ENCODE peak calls at places on chromosomes 3 and 15, in seven cellular contexts. N, F, E, R, S, X and H are unnamed samples.

GRCh38 chr15:83734487-83734886 is 80.6 kb downstream of the ADAMTSL3 start:
- DNase-seq in N (peak), F (no peak), E (peak), R (no peak), S (no peak), X (no peak), H (no peak)

GRCh38 chr15:31328999-31329639 is 2.5 kb downstream of the KLF13 start:
- DNase-seq in N (peak), F (peak), E (peak), R (no peak), S (peak), X (no peak), H (no peak)

GRCh38 chr15:28917791-28918140 is 32.0 kb downstream of the APBA2 start:
- DNase-seq in N (no peak), F (no peak), E (no peak), R (no peak), S (no peak), X (no peak), H (no peak)

GRCh38 chr15:48914717-48915116 is 36.8 kb downstream of the EID1 start:
- DNase-seq in N (no peak), F (no peak), E (no peak), R (no peak), S (no peak), X (no peak), H (no peak)

GRCh38 chr15:99153026-99153535 is 48.2 kb downstream of the SYNM start:
- DNase-seq in N (no peak), F (no peak), E (peak), R (no peak), S (no peak), X (no peak), H (no peak)

GRCh38 chr3:174541708-174542107 is 317.4 kb upstream of the NAALADL2 start:
- DNase-seq in N (no peak), F (no peak), E (no peak), R (no peak), S (no peak), X (no peak), H (no peak)

GRCh38 chr15:69723404-69724097 is 270.9 kb downstream of the RPLP1 start:
- DNase-seq in N (no peak), F (no peak), E (no peak), R (no peak), S (no peak), X (no peak), H (no peak)

GRCh38 chr3:69386535-69387385 is 872 bp upstream of the FRMD4B start:
- DNase-seq in N (no peak), F (no peak), E (no peak), R (no peak), S (no peak), X (no peak), H (no peak)

GRCh38 chr3:72270072-72270611 is 485.2 kb upstream of the PROK2 start:
- DNase-seq in N (peak), F (no peak), E (no peak), R (peak), S (no peak), X (peak), H (peak)

DNA sequence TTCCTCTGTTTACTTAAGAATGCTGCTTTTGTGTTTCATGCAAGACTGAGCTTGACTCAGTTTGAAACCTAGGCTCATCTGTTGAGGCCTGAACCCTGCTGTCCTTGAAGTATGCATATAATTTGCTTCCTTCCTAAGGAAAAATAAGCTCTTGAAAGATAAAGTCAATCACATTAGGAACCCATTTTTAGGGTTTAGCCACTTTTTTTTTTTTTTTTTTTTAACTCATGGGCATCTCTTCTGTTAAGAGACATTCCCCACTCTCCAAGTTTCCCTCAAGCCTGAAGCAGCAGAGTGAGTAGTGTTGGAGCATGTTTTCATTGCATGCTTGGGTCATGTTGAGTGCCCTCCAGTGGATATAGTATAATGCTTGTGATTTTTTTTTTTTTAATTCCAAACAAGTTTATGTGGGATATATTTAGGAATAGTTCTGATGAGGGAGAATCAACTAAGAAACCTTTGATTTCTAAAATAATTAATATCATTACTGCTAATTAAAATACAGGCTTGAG is 3.6 kb downstream of the CTNNB1 start:
- DNase-seq in N (peak), F (no peak), E (no peak), R (no peak), S (no peak), X (no peak), H (no peak)
- TF ChIP-seq CTCF in N (no peak), F (no peak), E (peak), R (peak), S (no peak), X (peak), H (no peak)

GRCh38 chr3:128398586-128398985 is 68.1 kb downstream of the DNAJB8 start:
- DNase-seq in N (no peak), F (peak), E (no peak), R (no peak), S (no peak), X (no peak), H (no peak)
- TF ChIP-seq CTCF in N (no peak), F (no peak), E (no peak), R (no peak), S (no peak), X (no peak), H (no peak)

GRCh38 chr3:22117751-22118346 is 366.8 kb upstream of the ZNF385D start:
- DNase-seq in N (no peak), F (no peak), E (no peak), R (no peak), S (no peak), X (no peak), H (no peak)
- TF ChIP-seq CTCF in N (peak), F (peak), E (peak), R (peak), S (no peak), X (peak), H (no peak)

DNA sequence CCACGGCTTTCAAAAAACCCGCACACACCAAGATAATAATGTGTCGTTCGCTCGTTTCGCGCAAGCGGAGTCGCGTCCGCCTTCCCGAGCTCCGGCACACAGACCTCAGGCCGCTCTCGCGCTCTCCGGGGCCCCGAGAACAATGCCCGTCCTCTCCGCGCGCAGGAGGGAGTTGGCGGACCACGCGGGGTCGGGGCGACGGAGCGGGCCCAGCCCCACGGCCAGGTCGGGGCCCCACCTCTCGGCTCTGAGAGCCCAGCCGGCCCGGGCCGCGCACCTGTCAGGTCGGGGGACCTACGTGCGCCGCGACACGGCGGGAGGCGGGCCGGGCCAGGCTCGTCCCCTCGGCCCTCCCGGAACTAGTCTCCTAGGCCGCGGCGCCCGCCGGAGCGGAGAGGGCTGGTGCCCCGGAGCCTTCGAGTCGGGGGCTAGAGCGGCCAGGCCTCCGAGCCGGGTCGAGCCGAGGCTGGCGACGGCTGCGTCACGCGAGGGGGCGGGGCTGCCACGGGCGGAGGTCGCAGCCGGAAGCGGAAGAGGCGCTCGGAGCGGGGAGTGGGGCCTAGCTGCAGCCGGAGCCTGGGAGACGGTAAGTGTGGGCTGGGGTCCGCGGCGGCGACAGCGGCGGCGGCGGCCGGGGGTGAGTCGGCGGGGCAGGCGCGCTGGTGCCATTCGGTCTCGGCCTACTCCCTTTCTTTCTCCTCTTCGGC is at the start of gene CLK3:
- DNase-seq in N (peak), F (peak), E (peak), R (peak), S (peak), X (peak), H (peak)
- TF ChIP-seq CTCF in N (no peak), F (no peak), E (no peak), R (no peak), S (no peak), X (no peak), H (no peak)

DNA sequence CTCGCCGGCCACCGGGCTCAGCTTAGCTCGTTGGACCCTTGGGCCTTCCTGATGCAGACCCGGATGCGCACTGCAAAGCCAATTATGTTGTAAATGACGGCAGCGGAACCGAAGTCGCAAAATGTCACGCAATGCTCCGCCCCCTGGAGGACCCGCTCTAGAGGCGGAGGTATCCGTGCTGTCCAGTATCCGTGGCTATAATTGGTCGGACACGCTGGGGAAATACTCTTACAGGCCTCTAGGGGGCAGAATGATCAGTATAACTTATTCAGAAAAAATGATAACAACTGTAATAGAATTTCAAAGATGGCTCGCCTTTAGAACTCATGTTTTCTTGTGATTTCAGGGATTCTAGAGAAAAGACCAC is at the start of gene PRR23B:
- DNase-seq in N (no peak), F (no peak), E (no peak), R (no peak), S (no peak), X (no peak), H (no peak)
- TF ChIP-seq CTCF in N (no peak), F (no peak), E (peak), R (no peak), S (no peak), X (peak), H (no peak)

GRCh38 chr3:36591959-36592358 is 172.4 kb downstream of the DCLK3 start:
- DNase-seq in N (no peak), F (no peak), E (no peak), R (no peak), S (no peak), X (no peak), H (no peak)
- TF ChIP-seq CTCF in N (no peak), F (no peak), E (no peak), R (no peak), S (no peak), X (no peak), H (no peak)

DNA sequence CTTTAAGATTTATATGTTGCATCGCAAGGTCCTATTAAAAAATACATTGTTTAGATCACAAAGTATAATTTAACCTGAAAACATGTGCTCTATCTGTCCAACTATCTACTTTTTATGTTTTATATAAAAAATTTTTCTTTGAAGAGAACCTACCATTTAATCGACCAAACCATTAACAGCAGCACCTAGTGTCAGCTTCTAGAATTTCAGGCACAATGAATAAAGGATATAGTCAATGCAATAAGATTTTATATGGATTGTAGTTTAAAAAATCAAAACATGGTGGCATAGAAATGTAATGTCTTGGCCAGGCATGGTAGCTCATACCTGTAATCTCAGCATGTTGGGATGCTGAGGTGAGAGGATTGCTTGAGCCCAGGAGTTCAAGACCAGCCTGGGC is 313.7 kb downstream of the GAP43 start:
- DNase-seq in N (no peak), F (no peak), E (no peak), R (no peak), S (no peak), X (no peak), H (no peak)
- TF ChIP-seq CTCF in N (no peak), F (peak), E (peak), R (no peak), S (no peak), X (peak), H (no peak)

DNA sequence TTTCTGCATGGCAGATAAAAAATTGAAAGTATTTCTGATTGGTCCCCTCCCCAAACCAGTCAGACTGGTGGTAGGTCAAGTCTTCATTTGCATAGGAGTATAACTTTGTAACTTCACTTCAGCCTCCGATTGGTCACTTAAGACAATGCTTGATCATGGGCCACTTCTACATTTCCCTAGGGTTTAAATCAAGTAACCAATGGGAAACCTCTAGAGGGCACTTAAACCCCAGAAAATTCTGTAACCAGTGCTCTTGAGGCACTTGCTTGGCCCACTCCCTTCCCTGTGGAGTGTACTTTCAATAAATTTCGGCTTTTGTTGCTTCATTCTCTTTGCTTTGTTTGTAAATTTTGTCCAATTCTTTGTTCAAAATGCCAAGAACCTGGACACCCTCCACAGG is 225.5 kb downstream of the ARPP21 start:
- DNase-seq in N (no peak), F (no peak), E (peak), R (no peak), S (no peak), X (no peak), H (no peak)
- TF ChIP-seq CTCF in N (no peak), F (no peak), E (peak), R (no peak), S (no peak), X (no peak), H (no peak)